ENCODE peak calls at places on chromosomes 6 and 20, in six cellular contexts. One of them, this sample, is unnamed.

GRCh38 chr20:62202083-62202395 is 18.0 kb downstream of the HRH3 start:
- DNase-seq in lower lobe of right lung: peak; percentile 28
- DNase-seq in stimulated activated CD4-positive, alpha-beta T cell treated with anti-CD3 and anti-CD28 coated beads, TNF-alpha, amount 100 ng/mL, for 4 hours: no peak
- DNase-seq in AG08395: no peak
- DNase-seq in stimulated activated naive CD8-positive, alpha-beta T cell treated with anti-CD3 and anti-CD28 coated beads, Interleukin-15, amount 100 ng/mL, for 72 hours: no peak
- DNase-seq in hepatocyte: no peak
- DNase-seq in this sample: no peak

GRCh38 chr6:34384305-34385153 is 7.9 kb downstream of the NUDT3 start:
- DNase-seq in lower lobe of right lung: no peak
- DNase-seq in stimulated activated CD4-positive, alpha-beta T cell treated with anti-CD3 and anti-CD28 coated beads, TNF-alpha, amount 100 ng/mL, for 4 hours: no peak
- DNase-seq in AG08395: no peak
- DNase-seq in stimulated activated naive CD8-positive, alpha-beta T cell treated with anti-CD3 and anti-CD28 coated beads, Interleukin-15, amount 100 ng/mL, for 72 hours: no peak
- DNase-seq in hepatocyte: no peak
- DNase-seq in this sample: no peak

GRCh38 chr6:52675372-52675771 is 4.5 kb downstream of the TMEM14A start:
- DNase-seq in lower lobe of right lung: no peak
- DNase-seq in stimulated activated CD4-positive, alpha-beta T cell treated with anti-CD3 and anti-CD28 coated beads, TNF-alpha, amount 100 ng/mL, for 4 hours: no peak
- DNase-seq in AG08395: no peak
- DNase-seq in stimulated activated naive CD8-positive, alpha-beta T cell treated with anti-CD3 and anti-CD28 coated beads, Interleukin-15, amount 100 ng/mL, for 72 hours: no peak
- DNase-seq in hepatocyte: no peak
- DNase-seq in this sample: no peak

GRCh38 chr20:6530254-6530653 is 237.2 kb upstream of the BMP2 start:
- DNase-seq in lower lobe of right lung: no peak
- DNase-seq in stimulated activated CD4-positive, alpha-beta T cell treated with anti-CD3 and anti-CD28 coated beads, TNF-alpha, amount 100 ng/mL, for 4 hours: no peak
- DNase-seq in AG08395: no peak
- DNase-seq in stimulated activated naive CD8-positive, alpha-beta T cell treated with anti-CD3 and anti-CD28 coated beads, Interleukin-15, amount 100 ng/mL, for 72 hours: no peak
- DNase-seq in hepatocyte: no peak
- DNase-seq in this sample: no peak

GRCh38 chr20:7352165-7352564 is 584.7 kb downstream of the BMP2 start:
- DNase-seq in lower lobe of right lung: no peak
- DNase-seq in stimulated activated CD4-positive, alpha-beta T cell treated with anti-CD3 and anti-CD28 coated beads, TNF-alpha, amount 100 ng/mL, for 4 hours: no peak
- DNase-seq in AG08395: no peak
- DNase-seq in stimulated activated naive CD8-positive, alpha-beta T cell treated with anti-CD3 and anti-CD28 coated beads, Interleukin-15, amount 100 ng/mL, for 72 hours: no peak
- DNase-seq in hepatocyte: no peak
- DNase-seq in this sample: no peak

GRCh38 chr6:91435630-91436029 is 848.8 kb upstream of the MAP3K7 start:
- DNase-seq in lower lobe of right lung: no peak
- DNase-seq in stimulated activated CD4-positive, alpha-beta T cell treated with anti-CD3 and anti-CD28 coated beads, TNF-alpha, amount 100 ng/mL, for 4 hours: no peak
- DNase-seq in AG08395: no peak
- DNase-seq in stimulated activated naive CD8-positive, alpha-beta T cell treated with anti-CD3 and anti-CD28 coated beads, Interleukin-15, amount 100 ng/mL, for 72 hours: no peak
- DNase-seq in hepatocyte: no peak
- DNase-seq in this sample: no peak

GRCh38 chr6:158031445-158032353 is 50.0 kb downstream of the SYNJ2 start:
- DNase-seq in lower lobe of right lung: peak; percentile 82
- DNase-seq in stimulated activated CD4-positive, alpha-beta T cell treated with anti-CD3 and anti-CD28 coated beads, TNF-alpha, amount 100 ng/mL, for 4 hours: no peak
- DNase-seq in AG08395: peak; percentile 89
- DNase-seq in stimulated activated naive CD8-positive, alpha-beta T cell treated with anti-CD3 and anti-CD28 coated beads, Interleukin-15, amount 100 ng/mL, for 72 hours: peak; percentile 40
- DNase-seq in hepatocyte: peak; percentile 16
- DNase-seq in this sample: peak; percentile 46

GRCh38 chr6:44006123-44006871 is 121.0 kb downstream of the MRPL14 start:
- DNase-seq in lower lobe of right lung: no peak
- DNase-seq in stimulated activated CD4-positive, alpha-beta T cell treated with anti-CD3 and anti-CD28 coated beads, TNF-alpha, amount 100 ng/mL, for 4 hours: no peak
- DNase-seq in AG08395: no peak
- DNase-seq in stimulated activated naive CD8-positive, alpha-beta T cell treated with anti-CD3 and anti-CD28 coated beads, Interleukin-15, amount 100 ng/mL, for 72 hours: no peak
- DNase-seq in hepatocyte: no peak
- DNase-seq in this sample: no peak

GRCh38 chr20:1901704-1902103 is 6.5 kb downstream of the SIRPA start:
- DNase-seq in lower lobe of right lung: no peak
- DNase-seq in stimulated activated CD4-positive, alpha-beta T cell treated with anti-CD3 and anti-CD28 coated beads, TNF-alpha, amount 100 ng/mL, for 4 hours: no peak
- DNase-seq in AG08395: no peak
- DNase-seq in stimulated activated naive CD8-positive, alpha-beta T cell treated with anti-CD3 and anti-CD28 coated beads, Interleukin-15, amount 100 ng/mL, for 72 hours: no peak
- DNase-seq in hepatocyte: no peak
- DNase-seq in this sample: no peak

GRCh38 chr6:32177182-32177787 is 920 bp upstream of the RNF5 start:
- DNase-seq in lower lobe of right lung: no peak
- DNase-seq in stimulated activated CD4-positive, alpha-beta T cell treated with anti-CD3 and anti-CD28 coated beads, TNF-alpha, amount 100 ng/mL, for 4 hours: no peak
- DNase-seq in AG08395: no peak
- DNase-seq in stimulated activated naive CD8-positive, alpha-beta T cell treated with anti-CD3 and anti-CD28 coated beads, Interleukin-15, amount 100 ng/mL, for 72 hours: no peak
- DNase-seq in hepatocyte: peak; percentile 76
- DNase-seq in this sample: no peak

GRCh38 chr6:31575335-31575901 is at the start of gene TNF:
- DNase-seq in lower lobe of right lung: peak; percentile 72
- DNase-seq in stimulated activated CD4-positive, alpha-beta T cell treated with anti-CD3 and anti-CD28 coated beads, TNF-alpha, amount 100 ng/mL, for 4 hours: peak; percentile 78
- DNase-seq in AG08395: no peak
- DNase-seq in stimulated activated naive CD8-positive, alpha-beta T cell treated with anti-CD3 and anti-CD28 coated beads, Interleukin-15, amount 100 ng/mL, for 72 hours: peak; percentile 57
- DNase-seq in hepatocyte: no peak
- DNase-seq in this sample: peak; percentile 75

GRCh38 chr6:85240787-85241186 is 209.1 kb upstream of the NT5E start:
- DNase-seq in lower lobe of right lung: no peak
- DNase-seq in stimulated activated CD4-positive, alpha-beta T cell treated with anti-CD3 and anti-CD28 coated beads, TNF-alpha, amount 100 ng/mL, for 4 hours: no peak
- DNase-seq in AG08395: no peak
- DNase-seq in stimulated activated naive CD8-positive, alpha-beta T cell treated with anti-CD3 and anti-CD28 coated beads, Interleukin-15, amount 100 ng/mL, for 72 hours: no peak
- DNase-seq in hepatocyte: no peak
- DNase-seq in this sample: no peak

GRCh38 chr6:121666809-121667208 is 231.4 kb downstream of the GJA1 start:
- DNase-seq in lower lobe of right lung: no peak
- DNase-seq in stimulated activated CD4-positive, alpha-beta T cell treated with anti-CD3 and anti-CD28 coated beads, TNF-alpha, amount 100 ng/mL, for 4 hours: no peak
- DNase-seq in AG08395: peak; percentile 75
- DNase-seq in stimulated activated naive CD8-positive, alpha-beta T cell treated with anti-CD3 and anti-CD28 coated beads, Interleukin-15, amount 100 ng/mL, for 72 hours: no peak
- DNase-seq in hepatocyte: peak; percentile 62
- DNase-seq in this sample: no peak

GRCh38 chr6:74289881-74290280 is 593.9 kb downstream of the CD109 start:
- DNase-seq in lower lobe of right lung: no peak
- DNase-seq in stimulated activated CD4-positive, alpha-beta T cell treated with anti-CD3 and anti-CD28 coated beads, TNF-alpha, amount 100 ng/mL, for 4 hours: no peak
- DNase-seq in AG08395: peak; percentile 73
- DNase-seq in stimulated activated naive CD8-positive, alpha-beta T cell treated with anti-CD3 and anti-CD28 coated beads, Interleukin-15, amount 100 ng/mL, for 72 hours: no peak
- DNase-seq in hepatocyte: peak; percentile 7
- DNase-seq in this sample: no peak

GRCh38 chr20:19440660-19441527 is 228.5 kb downstream of the SLC24A3 start:
- DNase-seq in lower lobe of right lung: no peak
- DNase-seq in stimulated activated CD4-positive, alpha-beta T cell treated with anti-CD3 and anti-CD28 coated beads, TNF-alpha, amount 100 ng/mL, for 4 hours: no peak
- DNase-seq in AG08395: no peak
- DNase-seq in stimulated activated naive CD8-positive, alpha-beta T cell treated with anti-CD3 and anti-CD28 coated beads, Interleukin-15, amount 100 ng/mL, for 72 hours: no peak
- DNase-seq in hepatocyte: no peak
- DNase-seq in this sample: no peak

GRCh38 chr6:40912158-40912946 is 126.7 kb downstream of the UNC5CL start:
- DNase-seq in lower lobe of right lung: no peak
- DNase-seq in stimulated activated CD4-positive, alpha-beta T cell treated with anti-CD3 and anti-CD28 coated beads, TNF-alpha, amount 100 ng/mL, for 4 hours: no peak
- DNase-seq in AG08395: no peak
- DNase-seq in stimulated activated naive CD8-positive, alpha-beta T cell treated with anti-CD3 and anti-CD28 coated beads, Interleukin-15, amount 100 ng/mL, for 72 hours: peak; percentile 21
- DNase-seq in hepatocyte: peak; percentile 60
- DNase-seq in this sample: no peak

GRCh38 chr6:17589402-17590116 is 10.5 kb upstream of the FAM8A1 start:
- DNase-seq in lower lobe of right lung: no peak
- DNase-seq in stimulated activated CD4-positive, alpha-beta T cell treated with anti-CD3 and anti-CD28 coated beads, TNF-alpha, amount 100 ng/mL, for 4 hours: no peak
- DNase-seq in AG08395: peak; percentile 84
- DNase-seq in stimulated activated naive CD8-positive, alpha-beta T cell treated with anti-CD3 and anti-CD28 coated beads, Interleukin-15, amount 100 ng/mL, for 72 hours: no peak
- DNase-seq in hepatocyte: peak; percentile 64
- DNase-seq in this sample: no peak

GRCh38 chr6:57085441-57085840 is 4.5 kb upstream of the ZNF451 start:
- DNase-seq in lower lobe of right lung: no peak
- DNase-seq in stimulated activated CD4-positive, alpha-beta T cell treated with anti-CD3 and anti-CD28 coated beads, TNF-alpha, amount 100 ng/mL, for 4 hours: no peak
- DNase-seq in AG08395: no peak
- DNase-seq in stimulated activated naive CD8-positive, alpha-beta T cell treated with anti-CD3 and anti-CD28 coated beads, Interleukin-15, amount 100 ng/mL, for 72 hours: no peak
- DNase-seq in hepatocyte: no peak
- DNase-seq in this sample: no peak

GRCh38 chr6:167564416-167565250 is 239.7 kb downstream of the TTLL2 start:
- DNase-seq in lower lobe of right lung: no peak
- DNase-seq in stimulated activated CD4-positive, alpha-beta T cell treated with anti-CD3 and anti-CD28 coated beads, TNF-alpha, amount 100 ng/mL, for 4 hours: no peak
- DNase-seq in AG08395: no peak
- DNase-seq in stimulated activated naive CD8-positive, alpha-beta T cell treated with anti-CD3 and anti-CD28 coated beads, Interleukin-15, amount 100 ng/mL, for 72 hours: no peak
- DNase-seq in hepatocyte: no peak
- DNase-seq in this sample: no peak

GRCh38 chr6:35082733-35083403 is 58.3 kb downstream of the TCP11 start:
- DNase-seq in lower lobe of right lung: no peak
- DNase-seq in stimulated activated CD4-positive, alpha-beta T cell treated with anti-CD3 and anti-CD28 coated beads, TNF-alpha, amount 100 ng/mL, for 4 hours: no peak
- DNase-seq in AG08395: no peak
- DNase-seq in stimulated activated naive CD8-positive, alpha-beta T cell treated with anti-CD3 and anti-CD28 coated beads, Interleukin-15, amount 100 ng/mL, for 72 hours: no peak
- DNase-seq in hepatocyte: no peak
- DNase-seq in this sample: no peak

GRCh38 chr6:147132889-147133288 is 71.3 kb upstream of the STXBP5 start:
- DNase-seq in lower lobe of right lung: no peak
- DNase-seq in stimulated activated CD4-positive, alpha-beta T cell treated with anti-CD3 and anti-CD28 coated beads, TNF-alpha, amount 100 ng/mL, for 4 hours: no peak
- DNase-seq in AG08395: no peak
- DNase-seq in stimulated activated naive CD8-positive, alpha-beta T cell treated with anti-CD3 and anti-CD28 coated beads, Interleukin-15, amount 100 ng/mL, for 72 hours: no peak
- DNase-seq in hepatocyte: no peak
- DNase-seq in this sample: no peak

GRCh38 chr6:42400031-42400760 is 51.5 kb downstream of the TRERF1 start:
- DNase-seq in lower lobe of right lung: no peak
- DNase-seq in stimulated activated CD4-positive, alpha-beta T cell treated with anti-CD3 and anti-CD28 coated beads, TNF-alpha, amount 100 ng/mL, for 4 hours: no peak
- DNase-seq in AG08395: no peak
- DNase-seq in stimulated activated naive CD8-positive, alpha-beta T cell treated with anti-CD3 and anti-CD28 coated beads, Interleukin-15, amount 100 ng/mL, for 72 hours: no peak
- DNase-seq in hepatocyte: no peak
- DNase-seq in this sample: no peak

GRCh38 chr6:10567256-10568041 is 46.3 kb downstream of the GCNT2 start:
- DNase-seq in lower lobe of right lung: no peak
- DNase-seq in stimulated activated CD4-positive, alpha-beta T cell treated with anti-CD3 and anti-CD28 coated beads, TNF-alpha, amount 100 ng/mL, for 4 hours: no peak
- DNase-seq in AG08395: no peak
- DNase-seq in stimulated activated naive CD8-positive, alpha-beta T cell treated with anti-CD3 and anti-CD28 coated beads, Interleukin-15, amount 100 ng/mL, for 72 hours: no peak
- DNase-seq in hepatocyte: no peak
- DNase-seq in this sample: no peak

GRCh38 chr20:48819813-48820648 is 7.8 kb downstream of the PREX1 start:
- DNase-seq in lower lobe of right lung: no peak
- DNase-seq in stimulated activated CD4-positive, alpha-beta T cell treated with anti-CD3 and anti-CD28 coated beads, TNF-alpha, amount 100 ng/mL, for 4 hours: no peak
- DNase-seq in AG08395: no peak
- DNase-seq in stimulated activated naive CD8-positive, alpha-beta T cell treated with anti-CD3 and anti-CD28 coated beads, Interleukin-15, amount 100 ng/mL, for 72 hours: no peak
- DNase-seq in hepatocyte: no peak
- DNase-seq in this sample: no peak

GRCh38 chr20:10537850-10538480 is 102.9 kb downstream of the SLX4IP start:
- DNase-seq in lower lobe of right lung: no peak
- DNase-seq in stimulated activated CD4-positive, alpha-beta T cell treated with anti-CD3 and anti-CD28 coated beads, TNF-alpha, amount 100 ng/mL, for 4 hours: no peak
- DNase-seq in AG08395: peak; percentile 29
- DNase-seq in stimulated activated naive CD8-positive, alpha-beta T cell treated with anti-CD3 and anti-CD28 coated beads, Interleukin-15, amount 100 ng/mL, for 72 hours: no peak
- DNase-seq in hepatocyte: no peak
- DNase-seq in this sample: no peak

GRCh38 chr20:35648836-35649235 is 15.9 kb downstream of the CPNE1 start:
- DNase-seq in lower lobe of right lung: no peak
- DNase-seq in stimulated activated CD4-positive, alpha-beta T cell treated with anti-CD3 and anti-CD28 coated beads, TNF-alpha, amount 100 ng/mL, for 4 hours: no peak
- DNase-seq in AG08395: no peak
- DNase-seq in stimulated activated naive CD8-positive, alpha-beta T cell treated with anti-CD3 and anti-CD28 coated beads, Interleukin-15, amount 100 ng/mL, for 72 hours: no peak
- DNase-seq in hepatocyte: no peak
- DNase-seq in this sample: no peak

GRCh38 chr20:38337561-38338140 is 8.6 kb upstream of the LBP start:
- DNase-seq in lower lobe of right lung: no peak
- DNase-seq in stimulated activated CD4-positive, alpha-beta T cell treated with anti-CD3 and anti-CD28 coated beads, TNF-alpha, amount 100 ng/mL, for 4 hours: no peak
- DNase-seq in AG08395: no peak
- DNase-seq in stimulated activated naive CD8-positive, alpha-beta T cell treated with anti-CD3 and anti-CD28 coated beads, Interleukin-15, amount 100 ng/mL, for 72 hours: peak; percentile 3
- DNase-seq in hepatocyte: peak; percentile 38
- DNase-seq in this sample: no peak

GRCh38 chr6:22288721-22289120 is 8.1 kb downstream of the PRL start:
- DNase-seq in lower lobe of right lung: no peak
- DNase-seq in stimulated activated CD4-positive, alpha-beta T cell treated with anti-CD3 and anti-CD28 coated beads, TNF-alpha, amount 100 ng/mL, for 4 hours: no peak
- DNase-seq in AG08395: no peak
- DNase-seq in stimulated activated naive CD8-positive, alpha-beta T cell treated with anti-CD3 and anti-CD28 coated beads, Interleukin-15, amount 100 ng/mL, for 72 hours: no peak
- DNase-seq in hepatocyte: no peak
- DNase-seq in this sample: no peak

GRCh38 chr6:17013701-17014100 is 88.1 kb upstream of the STMND1 start:
- DNase-seq in lower lobe of right lung: no peak
- DNase-seq in stimulated activated CD4-positive, alpha-beta T cell treated with anti-CD3 and anti-CD28 coated beads, TNF-alpha, amount 100 ng/mL, for 4 hours: no peak
- DNase-seq in AG08395: peak; percentile 85
- DNase-seq in stimulated activated naive CD8-positive, alpha-beta T cell treated with anti-CD3 and anti-CD28 coated beads, Interleukin-15, amount 100 ng/mL, for 72 hours: no peak
- DNase-seq in hepatocyte: no peak
- DNase-seq in this sample: no peak

GRCh38 chr20:1816384-1817381 is 78.5 kb upstream of the SIRPA start:
- DNase-seq in lower lobe of right lung: no peak
- DNase-seq in stimulated activated CD4-positive, alpha-beta T cell treated with anti-CD3 and anti-CD28 coated beads, TNF-alpha, amount 100 ng/mL, for 4 hours: no peak
- DNase-seq in AG08395: peak; percentile 91
- DNase-seq in stimulated activated naive CD8-positive, alpha-beta T cell treated with anti-CD3 and anti-CD28 coated beads, Interleukin-15, amount 100 ng/mL, for 72 hours: no peak
- DNase-seq in hepatocyte: no peak
- DNase-seq in this sample: no peak

GRCh38 chr20:22465622-22466446 is 118.5 kb downstream of the FOXA2 start:
- DNase-seq in lower lobe of right lung: no peak
- DNase-seq in stimulated activated CD4-positive, alpha-beta T cell treated with anti-CD3 and anti-CD28 coated beads, TNF-alpha, amount 100 ng/mL, for 4 hours: no peak
- DNase-seq in AG08395: no peak
- DNase-seq in stimulated activated naive CD8-positive, alpha-beta T cell treated with anti-CD3 and anti-CD28 coated beads, Interleukin-15, amount 100 ng/mL, for 72 hours: no peak
- DNase-seq in hepatocyte: no peak
- DNase-seq in this sample: no peak

GRCh38 chr20:17698419-17698818 is 1.3 kb upstream of the BANF2 start:
- DNase-seq in lower lobe of right lung: no peak
- DNase-seq in stimulated activated CD4-positive, alpha-beta T cell treated with anti-CD3 and anti-CD28 coated beads, TNF-alpha, amount 100 ng/mL, for 4 hours: no peak
- DNase-seq in AG08395: no peak
- DNase-seq in stimulated activated naive CD8-positive, alpha-beta T cell treated with anti-CD3 and anti-CD28 coated beads, Interleukin-15, amount 100 ng/mL, for 72 hours: no peak
- DNase-seq in hepatocyte: no peak
- DNase-seq in this sample: no peak

GRCh38 chr6:28139860-28140500 is 1.7 kb upstream of the ZKSCAN8 start:
- DNase-seq in lower lobe of right lung: no peak
- DNase-seq in stimulated activated CD4-positive, alpha-beta T cell treated with anti-CD3 and anti-CD28 coated beads, TNF-alpha, amount 100 ng/mL, for 4 hours: no peak
- DNase-seq in AG08395: no peak
- DNase-seq in stimulated activated naive CD8-positive, alpha-beta T cell treated with anti-CD3 and anti-CD28 coated beads, Interleukin-15, amount 100 ng/mL, for 72 hours: no peak
- DNase-seq in hepatocyte: no peak
- DNase-seq in this sample: no peak

GRCh38 chr6:20882014-20882413 is 347.8 kb downstream of the CDKAL1 start:
- DNase-seq in lower lobe of right lung: no peak
- DNase-seq in stimulated activated CD4-positive, alpha-beta T cell treated with anti-CD3 and anti-CD28 coated beads, TNF-alpha, amount 100 ng/mL, for 4 hours: no peak
- DNase-seq in AG08395: no peak
- DNase-seq in stimulated activated naive CD8-positive, alpha-beta T cell treated with anti-CD3 and anti-CD28 coated beads, Interleukin-15, amount 100 ng/mL, for 72 hours: no peak
- DNase-seq in hepatocyte: no peak
- DNase-seq in this sample: no peak

GRCh38 chr6:90938116-90938515 is 351.2 kb upstream of the MAP3K7 start:
- DNase-seq in lower lobe of right lung: no peak
- DNase-seq in stimulated activated CD4-positive, alpha-beta T cell treated with anti-CD3 and anti-CD28 coated beads, TNF-alpha, amount 100 ng/mL, for 4 hours: no peak
- DNase-seq in AG08395: peak; percentile 3
- DNase-seq in stimulated activated naive CD8-positive, alpha-beta T cell treated with anti-CD3 and anti-CD28 coated beads, Interleukin-15, amount 100 ng/mL, for 72 hours: no peak
- DNase-seq in hepatocyte: no peak
- DNase-seq in this sample: no peak

GRCh38 chr20:33433465-33433864 is 10.1 kb downstream of the SNTA1 start:
- DNase-seq in lower lobe of right lung: peak; percentile 60
- DNase-seq in stimulated activated CD4-positive, alpha-beta T cell treated with anti-CD3 and anti-CD28 coated beads, TNF-alpha, amount 100 ng/mL, for 4 hours: no peak
- DNase-seq in AG08395: peak; percentile 33
- DNase-seq in stimulated activated naive CD8-positive, alpha-beta T cell treated with anti-CD3 and anti-CD28 coated beads, Interleukin-15, amount 100 ng/mL, for 72 hours: no peak
- DNase-seq in hepatocyte: no peak
- DNase-seq in this sample: no peak